ENCODE peak calls at places on chromosomes 13 and 19, in nine cellular contexts. O is fibroblast of gingiva; E is stimulated activated naive B cell treated with anti-CD40 and anti-IgM and Interleukin-4, amounts not matched to agents 10 μg/mL and 1 μg/mL and 100 μg/mL, for 72 hours; C is activated naive CD8-positive, alpha-beta T cell treated with anti-CD3 and anti-CD28 coated beads for 36 hours; W is left ventricle myocardium inferior; B is M059J; G is NCI-H1417; N is left ventricle myocardium superior; F is stromal cell of bone marrow. J is an unnamed sample.
A peak's percentile ranks its signal among the peaks of the same experiment; 100 is the strongest.

GRCh38 chr19:55831846-55832245 is at the start of gene NLRP11:
- DNase-seq in O (no peak), B (no peak), G (no peak), F (no peak), N (no peak), C (no peak), E (no peak), W (no peak), J (no peak)

GRCh38 chr19:4256563-4256962 is 9.7 kb downstream of the YJU2 start:
- DNase-seq in O (no peak), B (no peak), C (no peak), W (no peak), N (no peak), E (no peak), G (no peak), F (no peak), J (no peak)

GRCh38 chr13:75357576-75358295 is 124.2 kb downstream of the TBC1D4 start:
- DNase-seq in O (peak; percentile 24), E (peak; percentile 34), F (peak; percentile 33), B (peak; percentile 66), N (no peak), G (peak; percentile 41), W (no peak), C (peak; percentile 63), J (no peak)

GRCh38 chr19:45615795-45616708 is 14.0 kb upstream of the GPR4 start:
- DNase-seq in G (peak; percentile 16), N (peak; percentile 80), O (peak; percentile 73), W (peak; percentile 70), E (peak; percentile 58), F (no peak), B (peak; percentile 69), C (peak; percentile 78), J (peak; percentile 85)

GRCh38 chr13:114161644-114162532 is 17.2 kb upstream of the CFAP97D2 start:
- DNase-seq in F (no peak), C (no peak), E (no peak), N (peak; percentile 67), B (no peak), G (no peak), W (peak; percentile 55), O (no peak), J (peak; percentile 78)

GRCh38 chr19:30131722-30132291 is 189.8 kb downstream of the URI1 start:
- DNase-seq in F (no peak), N (no peak), C (no peak), O (no peak), B (no peak), G (no peak), E (no peak), W (no peak), J (no peak)

GRCh38 chr19:43570174-43570791 is 5.0 kb downstream of the XRCC1 start:
- DNase-seq in B (peak; percentile 61), C (no peak), E (no peak), G (peak; percentile 62), F (no peak), O (no peak), N (no peak), W (no peak), J (no peak)

GRCh38 chr19:21749090-21749489 is 18.3 kb downstream of the ZNF100 start:
- DNase-seq in N (no peak), E (no peak), F (no peak), W (no peak), G (no peak), O (no peak), C (no peak), B (peak; percentile 9), J (no peak)

GRCh38 chr19:46962030-46962570 is 57.5 kb upstream of the NPAS1 start:
- DNase-seq in C (no peak), G (no peak), N (no peak), W (no peak), B (peak; percentile 60), E (no peak), F (no peak), O (no peak), J (no peak)

GRCh38 chr13:20101467-20102316 is 59.2 kb downstream of the GJA3 start:
- DNase-seq in B (no peak), N (no peak), G (no peak), O (no peak), E (no peak), C (no peak), W (no peak), F (no peak), J (no peak)

GRCh38 chr19:3360494-3361383 is 5.6 kb upstream of the NFIC start:
- DNase-seq in F (no peak), N (peak; percentile 91), B (no peak), G (peak; percentile 53), E (peak; percentile 78), O (peak; percentile 50), W (peak; percentile 85), C (peak; percentile 81), J (peak; percentile 88)